ENCODE peak calls at places on chromosomes 7 and 10, in eight cellular contexts. X is HepG2, Q is Panc1, C is upper lobe of left lung, T is HCT116, F is K562, J is GM23338, O is GM12878. P is an unnamed sample.

GRCh38 chr10:79555910-79556309 is 4.3 kb downstream of the SFTPA2 start:
- ATAC-seq in F (no peak), T (no peak), O (no peak), X (no peak), Q (no peak), J (no peak), C (no peak), P (no peak)

GRCh38 chr7:121285066-121285667 is 43.6 kb upstream of the WNT16 start:
- ATAC-seq in O (no peak), X (no peak), C (no peak), T (no peak), Q (no peak), F (peak), J (no peak), P (no peak)

GRCh38 chr7:55100962-55101327 is 82.1 kb downstream of the EGFR start:
- ATAC-seq in F (no peak), X (no peak), Q (peak), C (peak), T (no peak), O (no peak), J (no peak), P (peak)

GRCh38 chr10:8416192-8416701 is 361.8 kb downstream of the GATA3 start:
- ATAC-seq in Q (no peak), C (no peak), J (no peak), O (peak), F (no peak), T (no peak), X (no peak), P (no peak)

GRCh38 chr10:51343391-51343790 is 269.1 kb downstream of the PRKG1 start:
- ATAC-seq in Q (no peak), J (no peak), F (no peak), T (no peak), O (no peak), X (no peak), C (no peak), P (no peak)

GRCh38 chr10:85145966-85146365 is 817.6 kb downstream of the CCSER2 start:
- ATAC-seq in J (no peak), T (no peak), O (no peak), C (no peak), X (peak), F (no peak), Q (no peak), P (no peak)

GRCh38 chr10:98587156-98587555 is 140.4 kb upstream of the HPS1 start:
- ATAC-seq in O (no peak), Q (no peak), C (no peak), J (no peak), T (no peak), X (no peak), F (no peak), P (no peak)

GRCh38 chr7:41916450-41916927 is 213.6 kb upstream of the INHBA start:
- ATAC-seq in X (no peak), F (no peak), T (no peak), J (no peak), C (peak), Q (peak), O (no peak), P (peak)

GRCh38 chr7:128026551-128026950 is 4.7 kb downstream of the LRRC4 start:
- ATAC-seq in X (no peak), T (no peak), Q (no peak), O (no peak), C (no peak), J (no peak), F (no peak), P (no peak)

GRCh38 chr7:57375783-57376182 is 74.2 kb upstream of the ZNF716 start:
- ATAC-seq in F (no peak), C (no peak), O (no peak), T (no peak), X (no peak), J (no peak), Q (no peak), P (no peak)

GRCh38 chr10:22321831-22322662 is 1.1 kb downstream of the BMI1 start:
- ATAC-seq in C (no peak), F (no peak), Q (no peak), T (no peak), J (no peak), O (no peak), X (no peak), P (no peak)

GRCh38 chr7:46619723-46620310 is 698.7 kb upstream of the IGFBP3 start:
- ATAC-seq in F (no peak), Q (no peak), T (no peak), O (no peak), C (no peak), X (no peak), J (no peak), P (no peak)

GRCh38 chr10:32381165-32381564 is 34.2 kb upstream of the EPC1 start:
- ATAC-seq in Q (no peak), O (no peak), J (no peak), X (no peak), C (no peak), T (no peak), F (no peak), P (no peak)

GRCh38 chr10:114808982-114809381 is 12.6 kb upstream of the FHIP2A start:
- ATAC-seq in T (no peak), F (no peak), X (no peak), J (no peak), Q (no peak), O (no peak), C (no peak), P (no peak)

GRCh38 chr7:15400440-15400839 is 161.4 kb downstream of the AGMO start:
- ATAC-seq in T (no peak), O (no peak), X (no peak), Q (no peak), F (no peak), C (no peak), J (no peak), P (no peak)

GRCh38 chr10:36021096-36021495 is 379.0 kb upstream of the FZD8 start:
- ATAC-seq in F (no peak), T (no peak), O (no peak), Q (no peak), J (no peak), X (no peak), C (no peak), P (no peak)

GRCh38 chr10:5932345-5932744 is 42.3 kb downstream of the FBH1 start:
- ATAC-seq in O (no peak), J (no peak), C (no peak), Q (no peak), F (no peak), X (no peak), T (no peak), P (peak)

GRCh38 chr10:36003031-36003600 is 361.0 kb upstream of the FZD8 start:
- ATAC-seq in Q (no peak), F (no peak), X (no peak), C (no peak), T (no peak), J (no peak), O (no peak), P (no peak)

GRCh38 chr10:5606864-5607263 is 59.5 kb downstream of the ASB13 start:
- ATAC-seq in O (no peak), T (no peak), J (no peak), C (no peak), X (no peak), F (peak), Q (no peak), P (no peak)

GRCh38 chr10:12420530-12421117 is 71.3 kb downstream of the CAMK1D start:
- ATAC-seq in X (no peak), T (no peak), O (no peak), C (no peak), Q (no peak), J (no peak), F (no peak), P (no peak)

GRCh38 chr7:13851756-13852155 is 137.7 kb downstream of the ETV1 start:
- ATAC-seq in J (peak), O (no peak), C (no peak), F (no peak), Q (no peak), T (no peak), X (no peak), P (no peak)

GRCh38 chr7:51141451-51141971 is 175.1 kb downstream of the COBL start:
- ATAC-seq in O (no peak), C (peak), X (no peak), F (no peak), J (peak), Q (no peak), T (peak), P (peak)

GRCh38 chr7:112052993-112053392 is 153.2 kb downstream of the DOCK4 start:
- ATAC-seq in O (no peak), C (no peak), Q (no peak), F (no peak), T (no peak), J (no peak), X (no peak), P (no peak)

GRCh38 chr10:24277771-24278518 is 69.0 kb downstream of the KIAA1217 start:
- ATAC-seq in T (no peak), O (no peak), J (no peak), Q (no peak), C (peak), F (no peak), X (no peak), P (no peak)

GRCh38 chr10:31171402-31172120 is 139.9 kb upstream of the ZNF438 start:
- ATAC-seq in J (no peak), Q (no peak), X (no peak), C (no peak), O (no peak), T (no peak), F (no peak), P (no peak)

GRCh38 chr7:73985737-73986141 is 42.2 kb upstream of the ELN start:
- ATAC-seq in C (no peak), Q (no peak), J (peak), F (peak), T (peak), X (peak), O (no peak), P (peak)

GRCh38 chr10:12041766-12042408 is 722 bp downstream of the UPF2 start:
- ATAC-seq in C (no peak), F (peak), Q (no peak), X (peak), O (peak), T (no peak), J (peak), P (no peak)

GRCh38 chr7:134773164-134773563 is 6.3 kb upstream of the CALD1 start:
- ATAC-seq in C (no peak), J (no peak), T (no peak), Q (no peak), F (no peak), X (no peak), O (no peak), P (no peak)

GRCh38 chr7:134771889-134772288 is 7.5 kb upstream of the CALD1 start:
- ATAC-seq in O (no peak), F (no peak), Q (no peak), C (no peak), T (no peak), J (no peak), X (no peak), P (no peak)

GRCh38 chr7:134770676-134771075 is 8.8 kb upstream of the CALD1 start:
- ATAC-seq in O (peak), Q (no peak), J (no peak), F (peak), T (no peak), X (peak), C (no peak), P (no peak)

GRCh38 chr7:134774076-134774475 is 5.4 kb upstream of the CALD1 start:
- ATAC-seq in J (no peak), C (no peak), T (no peak), F (no peak), Q (no peak), O (no peak), X (no peak), P (no peak)

DNA sequence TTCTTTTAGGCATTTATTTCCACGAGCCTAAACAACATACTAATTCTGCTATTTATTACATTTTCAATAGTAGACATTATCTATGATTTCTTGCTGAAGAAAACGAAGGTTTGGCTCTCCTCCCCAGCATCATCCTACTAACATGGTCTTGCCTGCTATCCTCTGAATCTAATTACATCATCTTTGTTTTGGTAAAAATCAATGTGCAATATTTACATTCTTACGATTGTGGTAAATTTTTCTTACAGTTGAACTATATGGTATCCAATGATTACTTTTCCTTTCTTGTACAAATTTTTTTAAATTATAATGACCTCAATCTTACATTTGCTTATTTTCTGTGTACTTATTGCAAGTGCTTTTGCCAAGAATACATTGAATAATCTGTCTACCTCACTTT is 7.0 kb upstream of the CALD1 start:
- ATAC-seq in O (no peak), T (no peak), Q (no peak), C (no peak), X (no peak), F (no peak), J (no peak), P (no peak)
- TF ChIP-seq POLR2AphosphoS5 in O (no peak), T (no peak), Q (no peak), C (no peak), X (no peak), F (no peak), J (no peak), P (no peak)

GRCh38 chr7:83466187-83466923 is 182.6 kb downstream of the SEMA3E start:
- ATAC-seq in Q (no peak), J (no peak), T (no peak), X (no peak), O (no peak), C (no peak), F (no peak), P (no peak)
- TF ChIP-seq POLR2AphosphoS5 in Q (no peak), J (peak), T (no peak), X (no peak), O (no peak), C (no peak), F (no peak), P (no peak)

GRCh38 chr10:117439243-117439912 is 64.1 kb upstream of the PDZD8 start:
- ATAC-seq in T (no peak), O (no peak), Q (no peak), F (no peak), C (no peak), J (no peak), X (no peak), P (peak)
- TF ChIP-seq POLR2AphosphoS5 in T (no peak), O (no peak), Q (no peak), F (no peak), C (no peak), J (no peak), X (no peak), P (peak)

DNA sequence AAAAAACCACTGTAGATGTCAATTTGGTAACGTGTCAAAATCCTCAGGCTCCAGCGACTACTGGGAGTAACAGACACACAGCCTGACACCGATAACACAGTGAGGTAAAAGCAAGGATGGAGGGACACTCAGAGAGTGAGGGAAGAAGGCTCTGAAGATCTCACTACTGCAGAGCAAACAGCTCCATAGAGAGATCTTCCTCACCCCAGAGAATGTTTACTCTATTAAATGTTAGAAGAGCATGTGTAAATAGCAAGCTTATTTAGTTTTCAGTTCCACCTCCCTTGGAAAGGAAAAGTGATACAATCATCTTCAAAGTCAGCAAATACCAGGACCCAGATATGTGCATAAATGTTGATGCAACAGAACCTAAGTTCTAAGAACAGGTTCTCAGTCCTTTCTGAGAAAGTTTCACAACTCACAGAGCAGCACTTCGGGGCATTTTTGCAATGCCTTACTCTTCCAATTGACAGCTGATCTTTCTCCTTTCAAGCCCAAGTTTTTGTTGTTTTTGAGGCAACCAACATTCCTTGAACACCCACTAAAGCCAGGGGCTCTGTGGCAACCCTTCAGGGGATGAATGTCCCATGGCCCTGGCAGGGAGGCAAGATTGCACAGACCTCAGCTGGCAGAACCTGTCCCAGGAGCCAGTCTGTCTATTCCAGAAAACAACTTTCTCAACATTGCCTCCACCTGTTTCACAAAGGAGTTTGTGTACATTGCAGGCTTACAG is 177.4 kb downstream of the SFMBT2 start:
- ATAC-seq in X (peak), J (no peak), T (no peak), O (no peak), C (peak), F (peak), Q (no peak), P (peak)
- TF ChIP-seq POLR2AphosphoS5 in X (no peak), J (no peak), T (no peak), O (no peak), C (no peak), F (no peak), Q (no peak), P (no peak)

DNA sequence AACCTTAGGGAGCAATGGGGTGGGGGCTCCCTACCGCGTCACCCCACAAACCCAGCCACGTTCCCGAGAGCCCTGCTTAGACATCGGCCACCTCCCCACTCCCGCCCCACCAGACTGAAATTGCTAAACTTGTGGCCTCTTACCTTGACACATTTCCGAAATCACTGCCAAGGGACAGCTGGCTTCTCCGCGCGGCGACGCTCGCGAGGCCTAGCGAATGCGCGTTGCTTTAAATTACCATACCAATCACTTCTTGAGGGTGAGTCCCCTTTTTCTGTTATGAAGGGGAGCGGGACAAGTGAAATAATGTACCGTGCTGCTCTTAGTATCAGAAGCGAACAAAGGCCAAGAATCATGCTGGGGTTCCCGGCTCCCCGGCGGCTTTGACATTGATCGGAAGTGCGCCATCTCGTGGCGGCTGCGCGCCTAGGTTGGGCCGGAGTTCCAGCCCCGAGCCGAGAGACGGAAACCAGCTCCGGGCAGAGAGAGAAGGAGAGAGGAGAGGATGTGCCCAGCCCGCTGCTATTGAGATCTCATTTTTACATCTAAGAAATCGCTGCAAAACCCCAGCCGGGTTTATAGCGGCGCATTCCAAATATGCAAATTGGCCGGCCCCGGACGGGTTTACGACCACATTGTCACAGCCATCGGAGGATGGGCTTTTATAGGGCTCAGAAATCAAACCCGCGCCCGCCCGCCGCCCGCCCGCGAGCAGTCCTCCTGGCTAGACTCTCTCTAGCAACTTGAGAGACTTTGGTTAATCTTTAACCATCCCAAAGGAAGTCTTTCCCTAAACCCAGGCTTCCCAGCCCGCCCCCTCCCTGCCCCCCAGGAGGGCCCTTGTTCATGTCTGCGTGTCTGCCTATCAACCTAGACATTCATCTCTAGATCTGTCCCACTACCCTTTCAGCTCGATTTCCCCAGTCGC is 5.3 kb downstream of the HOXA11 start:
- ATAC-seq in C (peak), T (peak), J (peak), O (peak), X (peak), Q (peak), F (peak), P (peak)
- TF ChIP-seq POLR2AphosphoS5 in C (no peak), T (peak), J (no peak), O (no peak), X (no peak), Q (no peak), F (no peak), P (no peak)

GRCh38 chr7:90236890-90237289 is 8.1 kb upstream of the CFAP69 start:
- ATAC-seq in O (no peak), J (no peak), F (no peak), T (no peak), X (no peak), Q (no peak), C (no peak), P (no peak)

GRCh38 chr7:90239050-90239449 is 5.9 kb upstream of the CFAP69 start:
- ATAC-seq in F (peak), Q (no peak), J (no peak), T (no peak), C (no peak), O (no peak), X (no peak), P (no peak)

GRCh38 chr7:90239625-90240228 is 5.2 kb upstream of the CFAP69 start:
- ATAC-seq in F (peak), O (no peak), X (no peak), Q (no peak), T (no peak), J (no peak), C (no peak), P (no peak)

GRCh38 chr7:90238583-90238982 is 6.4 kb upstream of the CFAP69 start:
- ATAC-seq in C (no peak), J (no peak), O (peak), T (no peak), F (peak), Q (peak), X (no peak), P (no peak)

DNA sequence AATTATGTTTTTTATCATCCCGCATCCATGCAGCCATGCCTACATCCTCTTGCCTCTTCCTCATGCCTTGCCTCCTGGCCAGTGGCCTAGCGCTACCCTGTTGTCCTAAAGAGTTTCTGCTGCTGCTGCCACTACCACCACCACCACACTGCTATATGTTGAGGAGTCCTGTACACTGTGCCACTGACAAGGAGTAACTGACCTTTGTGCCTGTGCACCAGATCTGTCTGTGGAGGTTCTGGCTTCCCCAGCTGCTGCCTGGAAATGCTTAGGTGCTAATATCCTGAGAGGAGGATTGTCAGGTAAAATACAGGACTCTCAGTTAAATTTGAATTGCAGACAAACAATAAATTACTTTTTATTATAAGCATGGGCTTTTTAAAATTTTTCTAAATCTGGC is 7.0 kb upstream of the CFAP69 start:
- ATAC-seq in C (no peak), F (peak), O (no peak), T (no peak), J (no peak), Q (no peak), X (peak), P (no peak)
- TF ChIP-seq POLR2AphosphoS5 in C (no peak), F (no peak), O (no peak), T (no peak), J (no peak), Q (no peak), X (no peak), P (no peak)